ENCODE peak calls at places on chromosomes 12 and 14, in nine cellular contexts. Y is pancreas; D is thoracic aorta; C is heart right ventricle; H is PC-3; O is hepatocyte; Q is effector memory CD4-positive, alpha-beta T cell; R is MM.1S; L is CD4-positive, alpha-beta memory T cell. B is an unnamed sample.

GRCh38 chr14:104510794-104511611 is 68.6 kb upstream of the C14orf180 start:
- DNase-seq in Y (no peak), D (no peak), C (peak), H (no peak), O (no peak), Q (no peak), R (no peak), L (no peak), B (peak)

GRCh38 chr14:102711207-102711606 is 66.0 kb upstream of the TRAF3 start:
- DNase-seq in Y (no peak), D (no peak), C (no peak), H (no peak), O (no peak), Q (no peak), R (no peak), L (no peak), B (no peak)

GRCh38 chr14:66507722-66508546 is at the start of gene GPHN:
- DNase-seq in Y (peak), D (peak), C (peak), H (peak), O (peak), Q (peak), R (peak), L (peak), B (peak)

GRCh38 chr12:106108187-106108816 is 30.5 kb downstream of the NUAK1 start:
- DNase-seq in Y (no peak), D (no peak), C (peak), H (no peak), O (peak), Q (no peak), R (no peak), L (no peak), B (peak)

GRCh38 chr14:46580941-46581671 is 70.5 kb downstream of the RPL10L start:
- DNase-seq in Y (no peak), D (no peak), C (no peak), H (peak), O (peak), Q (no peak), R (peak), L (no peak), B (peak)

GRCh38 chr12:2582631-2583616 is 211.8 kb upstream of the FKBP4 start:
- DNase-seq in Y (peak), D (no peak), C (peak), H (peak), O (peak), Q (no peak), R (peak), L (peak), B (peak)

GRCh38 chr14:103520657-103521437 is 1.8 kb downstream of the CKB start:
- DNase-seq in Y (peak), D (no peak), C (peak), H (peak), O (peak), Q (peak), R (peak), L (peak), B (peak)

GRCh38 chr14:92728781-92729364 is 19.6 kb downstream of the LGMN start:
- DNase-seq in Y (no peak), D (no peak), C (no peak), H (peak), O (no peak), Q (no peak), R (no peak), L (no peak), B (no peak)

GRCh38 chr14:66495214-66496098 is 9.3 kb downstream of the CCDC196 start:
- DNase-seq in Y (peak), D (no peak), C (peak), H (peak), O (peak), Q (peak), R (peak), L (peak), B (peak)

GRCh38 chr14:35402323-35403084 is 2.0 kb downstream of the NFKBIA start:
- DNase-seq in Y (no peak), D (no peak), C (no peak), H (no peak), O (no peak), Q (peak), R (no peak), L (peak), B (no peak)

GRCh38 chr14:102690509-102691286 is 86.6 kb upstream of the TRAF3 start:
- DNase-seq in Y (no peak), D (no peak), C (no peak), H (peak), O (peak), Q (no peak), R (no peak), L (no peak), B (no peak)

GRCh38 chr12:82223421-82223820 is 134.8 kb downstream of the CCDC59 start:
- DNase-seq in Y (no peak), D (no peak), C (no peak), H (no peak), O (no peak), Q (no peak), R (no peak), L (no peak), B (no peak)

GRCh38 chr12:63450821-63451220 is 217.5 kb downstream of the DPY19L2 start:
- DNase-seq in Y (no peak), D (no peak), C (no peak), H (no peak), O (no peak), Q (no peak), R (no peak), L (no peak), B (no peak)

GRCh38 chr12:63927511-63927910 is 83.0 kb downstream of the SRGAP1 start:
- DNase-seq in Y (no peak), D (no peak), C (no peak), H (no peak), O (no peak), Q (no peak), R (no peak), L (no peak), B (no peak)

GRCh38 chr12:70040141-70040540 is 203.1 kb upstream of the CNOT2 start:
- DNase-seq in Y (no peak), D (no peak), C (no peak), H (no peak), O (peak), Q (no peak), R (no peak), L (no peak), B (no peak)

GRCh38 chr14:65268594-65268993 is 143.9 kb upstream of the FUT8 start:
- DNase-seq in Y (no peak), D (no peak), C (no peak), H (no peak), O (no peak), Q (no peak), R (no peak), L (no peak), B (no peak)

GRCh38 chr12:118420673-118421072 is 44.3 kb downstream of the SUDS3 start:
- DNase-seq in Y (no peak), D (no peak), C (no peak), H (no peak), O (no peak), Q (no peak), R (no peak), L (no peak), B (no peak)

GRCh38 chr12:76006028-76006916 is 25.3 kb downstream of the PHLDA1 start:
- DNase-seq in Y (no peak), D (no peak), C (no peak), H (no peak), O (no peak), Q (no peak), R (no peak), L (no peak), B (peak)

GRCh38 chr12:38149395-38150073 is 167.0 kb upstream of the ALG10B start:
- DNase-seq in Y (no peak), D (no peak), C (no peak), H (peak), O (no peak), Q (no peak), R (no peak), L (no peak), B (no peak)

GRCh38 chr14:67411820-67412421 is at the start of gene PLEK2:
- DNase-seq in Y (peak), D (no peak), C (no peak), H (peak), O (peak), Q (no peak), R (no peak), L (peak), B (no peak)

GRCh38 chr14:75823334-75823733 is 158.5 kb downstream of the TGFB3 start:
- DNase-seq in Y (no peak), D (no peak), C (no peak), H (no peak), O (no peak), Q (no peak), R (no peak), L (no peak), B (no peak)
- H3K4me3 ChIP-seq in Y (no peak), D (no peak), C (no peak), H (no peak), O (no peak), Q (no peak), R (no peak), L (no peak), B (no peak)

DNA sequence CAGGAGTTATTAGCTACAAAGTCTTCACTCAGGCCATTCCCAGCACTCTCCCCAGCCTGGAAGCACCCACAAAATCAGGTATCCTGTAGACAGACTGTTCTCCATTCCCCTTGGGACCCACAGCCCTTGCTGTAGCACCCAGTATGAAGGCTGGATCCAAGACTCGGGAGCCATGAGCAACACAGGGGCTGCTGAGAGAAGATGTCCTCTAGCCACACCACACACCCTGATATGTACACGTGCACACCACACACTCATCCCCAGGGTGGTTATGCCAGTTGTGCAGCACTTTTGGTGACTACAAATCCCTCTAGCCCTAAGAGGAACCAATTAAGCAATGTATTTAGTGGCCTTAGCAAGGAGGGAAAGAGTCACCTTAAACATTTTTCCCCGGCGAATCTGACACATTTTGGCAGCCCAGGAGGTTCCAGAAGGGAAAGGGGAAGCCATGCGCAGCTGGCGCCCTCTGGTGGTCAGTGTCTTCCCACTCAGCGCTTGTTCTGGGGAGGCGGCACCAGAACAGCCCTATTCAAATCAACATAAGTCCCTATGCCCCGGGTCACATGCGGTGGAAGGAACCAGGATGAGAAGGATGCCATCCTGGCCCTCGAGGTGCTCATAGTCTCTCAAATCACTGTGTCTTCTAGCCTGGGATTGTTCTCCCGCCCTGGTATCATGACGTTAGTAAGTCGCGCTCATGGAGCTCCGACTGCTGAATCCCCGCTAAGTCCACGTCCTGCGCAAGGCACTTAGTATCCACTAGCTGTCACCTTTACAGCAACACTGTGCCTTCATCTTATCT is 96.9 kb downstream of the GCH1 start:
- DNase-seq in Y (peak), D (peak), C (peak), H (peak), O (peak), Q (peak), R (peak), L (peak), B (peak)
- H3K4me3 ChIP-seq in Y (no peak), D (peak), C (no peak), H (peak), O (no peak), Q (no peak), R (no peak), L (no peak), B (no peak)

DNA sequence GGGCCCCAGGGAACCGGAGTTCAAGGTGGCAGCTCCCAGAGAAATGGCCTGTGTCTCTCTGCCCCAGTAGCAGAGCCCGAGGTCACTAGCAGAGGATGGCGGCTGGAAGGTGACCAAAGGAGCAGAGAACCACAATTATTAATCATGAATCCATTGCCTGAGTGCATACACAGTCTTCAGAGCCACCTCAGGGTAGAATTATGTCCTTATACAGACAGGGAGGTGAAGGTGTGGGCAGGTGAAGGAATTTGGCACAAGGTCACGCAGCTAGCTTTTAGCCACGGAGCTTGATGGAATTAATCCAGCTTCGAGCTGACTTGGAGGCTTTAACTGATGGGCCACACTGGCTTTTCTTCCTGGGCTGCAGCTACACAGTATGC is 93.2 kb downstream of the LRRC74A start:
- DNase-seq in Y (no peak), D (no peak), C (no peak), H (peak), O (no peak), Q (no peak), R (no peak), L (no peak), B (no peak)
- H3K4me3 ChIP-seq in Y (no peak), D (peak), C (peak), H (peak), O (no peak), Q (no peak), R (no peak), L (no peak), B (no peak)

DNA sequence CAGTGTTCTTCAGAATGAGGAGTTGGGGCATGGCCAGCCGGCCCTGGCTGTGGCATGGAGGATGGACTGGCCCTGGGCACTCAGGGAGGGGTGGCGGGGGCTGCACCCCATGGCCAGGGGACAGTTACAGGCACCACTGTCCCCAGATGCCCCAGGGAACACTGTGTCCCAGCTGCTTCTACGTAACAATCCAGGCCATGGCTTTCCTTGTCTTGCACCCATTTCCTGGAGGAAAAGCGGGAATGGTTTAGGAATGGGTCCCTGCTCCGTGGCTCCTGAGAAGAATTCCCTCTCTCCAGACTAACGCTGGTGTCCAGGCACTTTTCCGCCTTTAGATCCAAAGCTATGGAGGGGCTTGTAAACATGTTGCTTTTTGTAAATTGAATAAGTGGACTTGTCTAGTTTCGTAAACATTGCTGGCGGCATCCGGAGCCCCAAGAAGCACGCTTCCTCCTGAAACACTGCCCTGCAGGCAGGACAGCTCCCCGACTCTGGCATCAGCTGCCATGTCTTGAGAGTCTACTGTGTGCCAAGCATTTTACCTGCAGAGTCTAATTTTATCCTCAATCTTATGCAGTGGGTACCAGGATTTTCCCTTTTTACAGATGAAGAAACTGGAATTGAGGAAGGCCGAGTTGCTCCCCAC is 238.3 kb downstream of the SLC41A2 start:
- DNase-seq in Y (no peak), D (no peak), C (no peak), H (no peak), O (no peak), Q (no peak), R (no peak), L (no peak), B (no peak)
- H3K4me3 ChIP-seq in Y (no peak), D (peak), C (peak), H (no peak), O (no peak), Q (peak), R (peak), L (no peak), B (no peak)

GRCh38 chr12:123114305-123115083 is 36.4 kb downstream of the PITPNM2 start:
- DNase-seq in Y (no peak), D (no peak), C (no peak), H (no peak), O (no peak), Q (no peak), R (no peak), L (no peak), B (no peak)
- H3K4me3 ChIP-seq in Y (no peak), D (no peak), C (no peak), H (no peak), O (no peak), Q (no peak), R (no peak), L (no peak), B (no peak)

GRCh38 chr12:47491516-47491915 is 214.3 kb downstream of the RPAP3 start:
- DNase-seq in Y (no peak), D (no peak), C (no peak), H (no peak), O (no peak), Q (no peak), R (no peak), L (no peak), B (no peak)

GRCh38 chr12:47493801-47494200 is 212.0 kb downstream of the RPAP3 start:
- DNase-seq in Y (no peak), D (no peak), C (no peak), H (no peak), O (no peak), Q (no peak), R (no peak), L (no peak), B (no peak)

DNA sequence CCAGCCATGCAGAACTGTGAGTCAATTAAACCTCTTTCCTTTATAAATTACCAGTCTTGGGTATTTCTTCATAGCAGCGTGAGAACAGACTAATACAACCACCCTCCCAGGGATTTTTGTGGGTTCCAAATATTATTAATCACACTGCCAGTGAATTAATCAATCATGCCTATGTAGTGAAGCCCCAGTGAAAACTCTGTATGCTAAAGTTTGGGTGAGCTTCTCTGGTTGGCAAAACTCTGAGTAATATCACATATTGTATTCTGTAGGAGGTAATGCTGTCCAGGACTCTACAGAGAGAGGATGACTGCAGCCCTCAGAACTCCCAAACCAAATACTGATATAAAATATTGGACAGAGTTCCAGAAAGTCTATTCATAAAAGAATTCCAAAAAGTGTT is 216.9 kb downstream of the RPAP3 start:
- DNase-seq in Y (no peak), D (no peak), C (no peak), H (no peak), O (no peak), Q (no peak), R (no peak), L (no peak), B (no peak)
- H3K4me3 ChIP-seq in Y (no peak), D (no peak), C (no peak), H (no peak), O (no peak), Q (no peak), R (no peak), L (no peak), B (no peak)

B was measured in H7.